ENCODE peak calls at places on chromosomes 13 and 19, in five cellular contexts. H, C, X, R and M are unnamed samples. For H3K27me3, the result is how much of the 10 kb centered on the place peaks cover.

GRCh38 chr13:109123971-109124370 is 494.6 kb downstream of the MYO16 start:
- DNase-seq in H (no peak), C (no peak), X (no peak), R (no peak), M (no peak)

GRCh38 chr13:110538632-110539031 is 22.9 kb downstream of the RAB20 start:
- DNase-seq in H (no peak), C (no peak), X (peak), R (peak), M (no peak)

GRCh38 chr19:47435196-47435595 is 15.9 kb upstream of the MEIS3 start:
- DNase-seq in H (no peak), C (no peak), X (no peak), R (no peak), M (no peak)

GRCh38 chr13:80337011-80337688 is 3.8 kb downstream of the SPRY2 start:
- DNase-seq in H (no peak), C (no peak), X (no peak), R (no peak), M (no peak)

GRCh38 chr19:50831026-50831396 is 2.4 kb downstream of the KLK15 start:
- DNase-seq in H (no peak), C (no peak), X (no peak), R (no peak), M (no peak)

GRCh38 chr13:26998265-26998664 is 173.3 kb downstream of the USP12 start:
- DNase-seq in H (no peak), C (no peak), X (no peak), R (no peak), M (no peak)

GRCh38 chr19:23460656-23461055 is 65.4 kb upstream of the ZNF91 start:
- DNase-seq in H (no peak), C (no peak), X (no peak), R (no peak), M (no peak)

GRCh38 chr19:10887616-10888367 is 16.4 kb downstream of the CARM1 start:
- DNase-seq in H (no peak), C (no peak), X (no peak), R (no peak), M (no peak)

GRCh38 chr19:48964205-48965032 is 690 bp upstream of the FTL start:
- DNase-seq in H (no peak), C (peak), X (peak), R (no peak), M (no peak)

GRCh38 chr19:21595185-21595584 is 89.8 kb downstream of the ZNF429 start:
- DNase-seq in H (no peak), C (no peak), X (no peak), R (no peak), M (no peak)

GRCh38 chr19:52190679-52191293 is 934 bp downstream of the PPP2R1A start:
- DNase-seq in H (no peak), C (peak), X (no peak), R (peak), M (peak)

GRCh38 chr13:114116734-114117133 is 15.7 kb downstream of the RASA3 start:
- DNase-seq in H (no peak), C (no peak), X (no peak), R (no peak), M (peak)

GRCh38 chr19:5954293-5954692 is 23.6 kb downstream of the RANBP3 start:
- DNase-seq in H (no peak), C (no peak), X (no peak), R (no peak), M (no peak)

GRCh38 chr13:51520524-51520923 is 63.7 kb upstream of the WDFY2 start:
- DNase-seq in H (no peak), C (no peak), X (no peak), R (no peak), M (no peak)

GRCh38 chr19:54478677-54479266 is 5.7 kb upstream of the CDC42EP5 start:
- DNase-seq in H (no peak), C (no peak), X (no peak), R (no peak), M (no peak)

GRCh38 chr13:58876473-58876872 is 1244.9 kb downstream of the PCDH17 start:
- DNase-seq in H (no peak), C (no peak), X (no peak), R (no peak), M (no peak)

GRCh38 chr19:10290876-10291553 is 1.3 kb downstream of the ICAM5 start:
- DNase-seq in H (peak), C (peak), X (peak), R (no peak), M (peak)

GRCh38 chr13:89136678-89137077 is 1465.5 kb downstream of the SLITRK5 start:
- DNase-seq in H (no peak), C (no peak), X (no peak), R (no peak), M (no peak)

GRCh38 chr19:57191141-57192063 is at the start of gene ZNF264:
- DNase-seq in H (peak), C (peak), X (peak), R (peak), M (peak)

GRCh38 chr13:47337781-47338507 is 441.1 kb upstream of the HTR2A start:
- DNase-seq in H (no peak), C (no peak), X (no peak), R (no peak), M (no peak)

GRCh38 chr13:106701810-106702341 is 133.9 kb upstream of the ARGLU1 start:
- DNase-seq in H (no peak), C (no peak), X (peak), R (peak), M (no peak)

GRCh38 chr13:20142019-20142926 is 18.6 kb downstream of the GJA3 start:
- DNase-seq in H (no peak), C (no peak), X (no peak), R (no peak), M (no peak)

GRCh38 chr13:36531746-36532486 is 99.6 kb downstream of the CCNA1 start:
- DNase-seq in H (no peak), C (no peak), X (no peak), R (no peak), M (no peak)

GRCh38 chr13:62327367-62327766 is 911.7 kb upstream of the PCDH20 start:
- DNase-seq in H (no peak), C (no peak), X (no peak), R (no peak), M (no peak)

GRCh38 chr13:40895207-40895606 is 105.8 kb downstream of the SLC25A15 start:
- DNase-seq in H (no peak), C (no peak), X (no peak), R (no peak), M (no peak)

GRCh38 chr19:54013866-54014265 is 22.4 kb downstream of the CACNG6 start:
- DNase-seq in H (no peak), C (no peak), X (no peak), R (no peak), M (no peak)

GRCh38 chr19:35363711-35364425 is 5.6 kb downstream of the FFAR3 start:
- DNase-seq in H (no peak), C (peak), X (no peak), R (no peak), M (no peak)

GRCh38 chr19:49409441-49410029 is 13.7 kb downstream of the PTH2 start:
- DNase-seq in H (no peak), C (no peak), X (no peak), R (no peak), M (no peak)

GRCh38 chr19:47272448-47273312 is 2.0 kb upstream of the INAFM1 start:
- DNase-seq in H (no peak), C (peak), X (peak), R (peak), M (peak)

GRCh38 chr19:27794444-27795042 is 1418.4 kb downstream of the UQCRFS1 start:
- DNase-seq in H (peak), C (no peak), X (no peak), R (peak), M (no peak)

GRCh38 chr19:48292798-48293197 is 22.9 kb downstream of the ZNF114 start:
- DNase-seq in H (no peak), C (no peak), X (no peak), R (no peak), M (no peak)

GRCh38 chr13:37602743-37603381 is 4.3 kb upstream of the POSTN start:
- DNase-seq in H (no peak), C (no peak), X (no peak), R (no peak), M (no peak)

GRCh38 chr13:112782433-112783010 is 92.7 kb downstream of the ATP11A start:
- DNase-seq in H (no peak), C (peak), X (no peak), R (no peak), M (no peak)

GRCh38 chr19:18433039-18433691 is 4.8 kb downstream of the ISYNA1 start:
- DNase-seq in H (peak), C (no peak), X (no peak), R (no peak), M (no peak)

GRCh38 chr19:46967578-46968018 is 52.0 kb upstream of the NPAS1 start:
- DNase-seq in H (no peak), C (peak), X (peak), R (peak), M (peak)

GRCh38 chr13:99819962-99820361 is 151.6 kb downstream of the ZIC5 start:
- DNase-seq in H (no peak), C (no peak), X (no peak), R (no peak), M (no peak)
- H3K27me3 ChIP-seq in H (under half), C (under half), X (under half), R (under half), M (under half)

DNA sequence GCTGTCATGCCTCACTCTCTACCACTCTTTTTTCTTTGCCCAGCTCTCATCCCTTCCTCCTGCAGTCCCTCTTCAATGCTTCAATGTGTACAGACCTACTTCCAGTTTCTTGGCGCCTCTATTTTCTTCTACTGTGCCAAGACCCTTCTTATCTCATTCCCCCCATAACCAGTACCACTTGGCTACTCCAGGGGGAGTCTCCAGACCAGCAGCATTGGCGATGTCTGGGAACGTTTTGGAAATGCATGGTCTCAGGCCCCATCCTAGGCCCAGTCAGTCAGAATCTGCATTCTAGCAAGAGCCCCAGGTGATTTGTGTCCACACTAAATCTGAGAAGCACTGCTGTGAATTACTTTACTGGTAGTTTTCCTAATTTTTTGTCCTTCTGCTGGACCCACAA is 198.2 kb downstream of the SLC7A1 start:
- DNase-seq in H (no peak), C (no peak), X (no peak), R (no peak), M (no peak)
- TF ChIP-seq CTCF in H (no peak), C (no peak), X (no peak), R (no peak), M (no peak)

GRCh38 chr13:99415014-99415650 is 86.1 kb upstream of the TM9SF2 start:
- DNase-seq in H (no peak), C (no peak), X (no peak), R (no peak), M (peak)

GRCh38 chr13:99412856-99413255 is 88.4 kb upstream of the TM9SF2 start:
- DNase-seq in H (no peak), C (no peak), X (no peak), R (no peak), M (no peak)

GRCh38 chr13:99415851-99416331 is 85.4 kb upstream of the TM9SF2 start:
- DNase-seq in H (peak), C (no peak), X (no peak), R (no peak), M (peak)

GRCh38 chr13:99416411-99417121 is 84.7 kb upstream of the TM9SF2 start:
- DNase-seq in H (peak), C (peak), X (no peak), R (no peak), M (peak)

GRCh38 chr13:99414048-99414995 is 87.0 kb upstream of the TM9SF2 start:
- DNase-seq in H (no peak), C (no peak), X (no peak), R (no peak), M (peak)
- H3K27ac ChIP-seq in H (peak), C (no peak), X (no peak), R (no peak), M (no peak)

DNA sequence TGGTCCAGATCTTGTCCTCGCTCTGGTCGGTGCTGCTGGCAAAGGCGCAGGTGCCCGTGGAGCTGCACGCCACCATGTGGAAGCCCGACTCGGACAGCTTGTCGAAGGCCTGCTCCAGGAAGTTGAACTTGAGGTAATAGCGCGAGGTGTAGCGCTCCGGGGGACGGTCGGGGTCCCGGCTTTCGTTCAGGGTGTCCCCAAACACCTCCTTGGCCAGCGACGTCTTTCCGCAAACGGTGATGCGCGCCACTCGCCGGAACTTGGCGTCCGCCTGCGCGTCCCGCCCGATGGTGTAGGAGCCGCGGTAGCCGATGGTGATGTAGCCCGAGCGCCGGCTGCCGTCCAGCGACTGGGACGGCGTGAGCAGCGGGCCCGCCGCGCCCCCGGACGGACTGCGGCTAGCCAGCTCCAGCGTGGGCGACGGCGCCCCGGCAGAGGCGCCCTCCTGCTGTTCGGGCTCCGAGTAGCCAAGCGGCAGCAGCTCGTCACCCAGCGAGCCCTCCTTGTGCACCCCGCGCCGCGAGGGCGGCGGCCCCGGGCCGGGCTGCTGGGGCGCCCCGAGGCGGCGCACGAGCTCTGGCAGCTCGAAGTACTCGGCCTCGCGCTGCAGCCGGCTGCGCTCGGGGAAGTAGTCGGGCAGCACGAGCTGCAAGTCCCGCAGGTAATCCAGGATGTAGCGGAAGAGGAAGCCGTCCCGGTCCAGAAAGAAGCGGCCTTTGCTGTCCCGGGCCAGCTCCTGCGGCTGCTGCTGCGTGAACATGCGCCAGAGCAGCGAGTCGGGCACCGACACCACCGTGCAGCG is 801 bp downstream of the KCTD12 start:
- DNase-seq in H (peak), C (peak), X (peak), R (peak), M (peak)
- H3K27me3 ChIP-seq in H (under half), C (under half), X (under half), R (under half), M (under half)

GRCh38 chr13:42040730-42041016 is 7.8 kb upstream of the DGKH start:
- DNase-seq in H (no peak), C (no peak), X (no peak), R (no peak), M (no peak)

GRCh38 chr13:42043676-42044075 is 4.8 kb upstream of the DGKH start:
- DNase-seq in H (no peak), C (no peak), X (no peak), R (no peak), M (no peak)

GRCh38 chr13:42041017-42041683 is 7.3 kb upstream of the DGKH start:
- DNase-seq in H (peak), C (peak), X (peak), R (peak), M (peak)

GRCh38 chr13:42039946-42040729 is 8.3 kb upstream of the DGKH start:
- DNase-seq in H (peak), C (peak), X (peak), R (peak), M (peak)

DNA sequence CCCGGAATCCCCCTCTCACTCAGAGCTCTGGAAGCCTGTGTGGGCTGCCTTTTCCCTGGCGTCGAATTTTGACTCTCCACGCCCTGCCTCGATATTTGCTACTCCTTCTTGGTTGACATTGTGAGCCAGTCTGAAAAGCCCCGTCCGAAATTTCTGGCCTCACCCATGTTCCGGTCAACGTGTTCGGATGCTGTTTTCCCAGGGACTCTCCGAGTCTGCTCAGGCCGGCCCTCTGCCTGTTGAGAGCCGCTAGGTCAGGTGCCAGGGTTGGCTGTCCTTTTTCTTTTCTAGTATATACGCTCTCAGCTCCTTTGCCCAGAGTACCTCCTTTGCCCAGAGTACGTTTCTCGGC is 6.8 kb upstream of the DGKH start:
- DNase-seq in H (no peak), C (peak), X (peak), R (peak), M (peak)
- TF ChIP-seq CTCF in H (no peak), C (peak), X (peak), R (peak), M (peak)

GRCh38 chr13:71760226-71760591 is 106.8 kb downstream of the DACH1 start:
- DNase-seq in H (no peak), C (no peak), X (no peak), R (no peak), M (no peak)
- H3K27ac ChIP-seq in H (no peak), C (no peak), X (no peak), R (no peak), M (no peak)

GRCh38 chr19:41624515-41624914 is 2.4 kb downstream of the CEACAM4 start:
- DNase-seq in H (no peak), C (no peak), X (no peak), R (no peak), M (no peak)

GRCh38 chr19:41623360-41623759 is 3.5 kb downstream of the CEACAM4 start:
- DNase-seq in H (no peak), C (no peak), X (no peak), R (no peak), M (no peak)

GRCh38 chr19:41627966-41628675 is 1.2 kb upstream of the CEACAM4 start:
- DNase-seq in H (no peak), C (no peak), X (no peak), R (no peak), M (no peak)

GRCh38 chr19:41626278-41626677 is 596 bp downstream of the CEACAM4 start:
- DNase-seq in H (no peak), C (no peak), X (no peak), R (no peak), M (no peak)

GRCh38 chr19:41626877-41627276 is at the start of gene CEACAM4:
- DNase-seq in H (no peak), C (peak), X (peak), R (peak), M (no peak)
- H3K27me3 ChIP-seq in H (under half), C (under half), X (half or more), R (under half), M (under half)

DNA sequence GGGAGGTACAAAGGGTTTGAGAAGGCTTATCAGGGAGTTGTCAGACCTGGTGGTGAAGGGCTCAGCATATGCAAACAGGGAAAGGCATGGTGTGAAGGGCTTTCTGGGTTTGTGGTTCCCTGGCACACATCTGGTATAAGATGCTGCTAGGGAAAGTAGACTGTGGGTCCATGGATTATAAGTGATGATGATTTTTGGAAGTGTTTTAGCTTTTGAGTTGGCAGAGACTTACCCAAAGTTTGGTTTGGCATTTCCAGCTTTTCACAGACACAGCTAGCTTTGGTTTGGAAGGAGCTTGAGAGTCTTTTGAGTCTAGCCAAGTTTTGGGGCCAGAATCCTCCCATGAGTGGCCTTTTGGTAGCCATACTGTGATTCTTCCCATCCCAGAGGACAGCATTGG is 2.3 kb downstream of the TRIM28 start:
- DNase-seq in H (no peak), C (no peak), X (no peak), R (no peak), M (no peak)
- TF ChIP-seq CTCF in H (no peak), C (no peak), X (no peak), R (no peak), M (no peak)

GRCh38 chr19:44774614-44775013 is 3.1 kb upstream of the CBLC start:
- DNase-seq in H (no peak), C (no peak), X (no peak), R (no peak), M (no peak)

GRCh38 chr19:44777715-44778347 is at the start of gene CBLC:
- DNase-seq in H (no peak), C (peak), X (no peak), R (no peak), M (peak)

GRCh38 chr19:44775676-44776240 is 1.9 kb upstream of the CBLC start:
- DNase-seq in H (no peak), C (no peak), X (no peak), R (no peak), M (no peak)

GRCh38 chr19:44779150-44779549 is 1.5 kb downstream of the CBLC start:
- DNase-seq in H (no peak), C (no peak), X (no peak), R (no peak), M (no peak)

GRCh38 chr19:44776402-44777096 is 1.1 kb upstream of the CBLC start:
- DNase-seq in H (no peak), C (peak), X (no peak), R (no peak), M (peak)
- H3K27ac ChIP-seq in H (no peak), C (peak), X (no peak), R (no peak), M (no peak)